ENCODE peak calls at places on chromosomes 2 and 18, in eight cellular contexts. S is effector memory CD8-positive, alpha-beta T cell; N is substantia nigra; T is GM20000; J is uterus; A is smooth muscle cell of the brain vasculature; Q is occipital lobe; Z is NCI-H345. K is an unnamed sample.

GRCh38 chr18:74353169-74353775 is 37.6 kb downstream of the C18orf63 start:
- DNase-seq in Z (peak), T (peak), A (peak), Q (peak), J (peak), N (peak), S (peak), K (peak)

GRCh38 chr2:164910091-164910899 is 45.0 kb downstream of the SLC38A11 start:
- DNase-seq in Z (no peak), J (no peak), Q (no peak), A (no peak), T (no peak), N (no peak), S (no peak), K (no peak)

GRCh38 chr2:235555356-235555755 is 61.5 kb downstream of the AGAP1 start:
- DNase-seq in Z (no peak), Q (no peak), S (no peak), N (no peak), J (no peak), A (no peak), T (no peak), K (no peak)

GRCh38 chr2:23637011-23637778 is 252.2 kb downstream of the KLHL29 start:
- DNase-seq in N (no peak), T (no peak), J (peak), A (no peak), Q (no peak), S (no peak), Z (no peak), K (no peak)

GRCh38 chr2:121189011-121189410 is 96.0 kb downstream of the TFCP2L1 start:
- DNase-seq in T (no peak), J (no peak), S (no peak), A (no peak), Q (no peak), N (no peak), Z (no peak), K (no peak)

GRCh38 chr2:121748202-121748601 is 7.2 kb upstream of the TSN start:
- DNase-seq in J (no peak), A (no peak), Q (no peak), T (no peak), Z (no peak), N (no peak), S (no peak), K (no peak)

GRCh38 chr2:230794472-230794871 is 70.3 kb upstream of the ITM2C start:
- DNase-seq in T (no peak), N (no peak), Q (no peak), Z (no peak), S (peak), A (no peak), J (no peak), K (no peak)

GRCh38 chr2:424306-425172 is 136.6 kb upstream of the ALKAL2 start:
- DNase-seq in Q (no peak), Z (no peak), A (peak), J (no peak), N (no peak), T (no peak), S (no peak), K (no peak)

GRCh38 chr2:200525066-200525465 is 941 bp upstream of the SGO2 start:
- DNase-seq in Q (no peak), Z (no peak), S (no peak), A (no peak), T (no peak), N (no peak), J (no peak), K (no peak)

GRCh38 chr18:58802959-58803358 is 61.7 kb upstream of the ZNF532 start:
- DNase-seq in J (no peak), A (no peak), Q (no peak), T (no peak), N (no peak), S (no peak), Z (no peak), K (no peak)

GRCh38 chr2:166417669-166418068 is 41.9 kb upstream of the SCN9A start:
- DNase-seq in N (no peak), S (no peak), A (no peak), Q (no peak), T (no peak), J (no peak), Z (peak), K (peak)

GRCh38 chr2:226756131-226756530 is 43.5 kb downstream of the IRS1 start:
- DNase-seq in A (no peak), S (no peak), Z (no peak), Q (no peak), N (no peak), J (no peak), T (no peak), K (no peak)

GRCh38 chr2:171553858-171554257 is 31.6 kb downstream of the CYBRD1 start:
- DNase-seq in Z (no peak), J (no peak), Q (no peak), N (no peak), S (no peak), T (no peak), A (no peak), K (no peak)

GRCh38 chr18:7452331-7452730 is 114.8 kb upstream of the PTPRM start:
- DNase-seq in Z (no peak), N (peak), J (no peak), T (peak), Q (no peak), A (no peak), S (no peak), K (peak)

GRCh38 chr2:142707318-142707717 is 170.1 kb upstream of the KYNU start:
- DNase-seq in Z (no peak), T (no peak), J (no peak), Q (no peak), S (no peak), N (no peak), A (no peak), K (no peak)

GRCh38 chr2:21754164-21754788 is 630.5 kb downstream of the TDRD15 start:
- DNase-seq in S (no peak), A (no peak), Z (peak), N (no peak), Q (no peak), T (no peak), J (no peak), K (no peak)

GRCh38 chr2:165839610-165840009 is 45.6 kb upstream of the GALNT3 start:
- DNase-seq in Z (no peak), S (no peak), N (no peak), T (no peak), A (no peak), J (no peak), Q (no peak), K (no peak)

GRCh38 chr2:171227066-171227782 is 66.5 kb upstream of the TLK1 start:
- DNase-seq in T (no peak), Q (no peak), J (no peak), A (no peak), S (no peak), Z (no peak), N (no peak), K (no peak)

GRCh38 chr2:128214251-128214650 is 104.4 kb downstream of the HS6ST1 start:
- DNase-seq in Z (no peak), A (no peak), N (no peak), J (no peak), T (no peak), Q (no peak), S (no peak), K (no peak)

GRCh38 chr2:158717366-158718195 is 77.5 kb upstream of the DAPL1 start:
- DNase-seq in J (no peak), Q (no peak), S (no peak), T (no peak), A (no peak), Z (no peak), N (no peak), K (no peak)

K was measured in NT2/D1.